ENCODE peak calls at places on chromosomes 3 and 15, in ten cellular contexts. D is ovary, P is epithelial cell of esophagus, Y is AG09309, Z is endothelial cell of umbilical vein, W is cardiac fibroblast, X is fibroblast of pulmonary artery, Q is dorsolateral prefrontal cortex, R is tibial artery, U is OCI-LY7. N is an unnamed sample.

GRCh38 chr15:70269331-70269911 is 171.7 kb upstream of the TLE3 start:
- DNase-seq in D (no peak), P (no peak), Y (no peak), Z (no peak), W (no peak), X (no peak), Q (no peak), R (no peak), U (no peak), N (no peak)

GRCh38 chr3:126180477-126181397 is at the start of gene ALDH1L1:
- DNase-seq in D (peak; percentile 92), P (peak; percentile 66), Y (no peak), Z (no peak), W (peak; percentile 37), X (peak; percentile 77), Q (peak; percentile 75), R (peak; percentile 82), U (no peak), N (no peak)

GRCh38 chr15:95495033-95495541 is 835.4 kb upstream of the NR2F2 start:
- DNase-seq in D (no peak), P (peak; percentile 1), Y (no peak), Z (no peak), W (no peak), X (peak; percentile 13), Q (peak; percentile 12), R (peak; percentile 27), U (no peak), N (no peak)

GRCh38 chr15:70906842-70907241 is 14.2 kb downstream of the LRRC49 start:
- DNase-seq in D (no peak), P (no peak), Y (no peak), Z (no peak), W (peak; percentile 73), X (peak; percentile 58), Q (no peak), R (no peak), U (no peak), N (no peak)

GRCh38 chr3:15450611-15451467 is 23.4 kb downstream of the EAF1 start:
- DNase-seq in D (no peak), P (no peak), Y (no peak), Z (no peak), W (no peak), X (no peak), Q (no peak), R (no peak), U (no peak), N (no peak)

GRCh38 chr15:61639491-61639890 is 410.4 kb upstream of the RORA start:
- DNase-seq in D (no peak), P (peak; percentile 42), Y (no peak), Z (no peak), W (no peak), X (no peak), Q (no peak), R (no peak), U (no peak), N (no peak)

GRCh38 chr3:146969356-146969755 is 364.2 kb upstream of the PLSCR5 start:
- DNase-seq in D (no peak), P (no peak), Y (peak; percentile 42), Z (no peak), W (peak; percentile 49), X (peak; percentile 11), Q (no peak), R (no peak), U (no peak), N (no peak)

GRCh38 chr3:21795152-21795837 is 44.3 kb upstream of the ZNF385D start:
- DNase-seq in D (no peak), P (no peak), Y (no peak), Z (no peak), W (no peak), X (no peak), Q (no peak), R (peak; percentile 30), U (no peak), N (no peak)

GRCh38 chr3:168051579-168052183 is 44.0 kb downstream of the GOLIM4 start:
- DNase-seq in D (no peak), P (peak; percentile 24), Y (peak; percentile 37), Z (no peak), W (peak; percentile 79), X (peak; percentile 74), Q (no peak), R (no peak), U (no peak), N (peak; percentile 21)

GRCh38 chr15:73330206-73331051 is 38.3 kb downstream of the HCN4 start:
- DNase-seq in D (no peak), P (no peak), Y (no peak), Z (no peak), W (no peak), X (no peak), Q (no peak), R (no peak), U (no peak), N (no peak)

GRCh38 chr15:79329186-79329611 is 18.3 kb downstream of the TMED3 start:
- DNase-seq in D (no peak), P (peak; percentile 74), Y (no peak), Z (peak; percentile 84), W (peak; percentile 95), X (peak; percentile 91), Q (no peak), R (no peak), U (no peak), N (no peak)

GRCh38 chr3:149197669-149198068 is 24.0 kb downstream of the CP start:
- DNase-seq in D (no peak), P (no peak), Y (no peak), Z (no peak), W (no peak), X (no peak), Q (no peak), R (no peak), U (no peak), N (no peak)

GRCh38 chr3:134753999-134754742 is 40.9 kb upstream of the EPHB1 start:
- DNase-seq in D (no peak), P (no peak), Y (no peak), Z (no peak), W (peak; percentile 9), X (peak; percentile 2), Q (no peak), R (no peak), U (no peak), N (no peak)
- TF ChIP-seq CTCF in D (no peak), P (no peak), Y (peak; percentile 22), Z (no peak), W (no peak), X (no peak), Q (no peak), R (no peak), U (no peak), N (no peak)

GRCh38 chr3:195122261-195122660 is 148.7 kb downstream of the XXYLT1 start:
- DNase-seq in D (no peak), P (no peak), Y (no peak), Z (no peak), W (no peak), X (no peak), Q (no peak), R (no peak), U (no peak), N (no peak)

GRCh38 chr3:195125646-195126045 is 145.3 kb downstream of the XXYLT1 start:
- DNase-seq in D (no peak), P (no peak), Y (no peak), Z (no peak), W (no peak), X (no peak), Q (no peak), R (no peak), U (no peak), N (no peak)

GRCh38 chr3:195124378-195124985 is 146.5 kb downstream of the XXYLT1 start:
- DNase-seq in D (no peak), P (no peak), Y (no peak), Z (peak; percentile 82), W (no peak), X (no peak), Q (no peak), R (no peak), U (no peak), N (no peak)

GRCh38 chr3:195126073-195126605 is 144.8 kb downstream of the XXYLT1 start:
- DNase-seq in D (no peak), P (no peak), Y (no peak), Z (no peak), W (no peak), X (no peak), Q (no peak), R (no peak), U (no peak), N (no peak)

DNA sequence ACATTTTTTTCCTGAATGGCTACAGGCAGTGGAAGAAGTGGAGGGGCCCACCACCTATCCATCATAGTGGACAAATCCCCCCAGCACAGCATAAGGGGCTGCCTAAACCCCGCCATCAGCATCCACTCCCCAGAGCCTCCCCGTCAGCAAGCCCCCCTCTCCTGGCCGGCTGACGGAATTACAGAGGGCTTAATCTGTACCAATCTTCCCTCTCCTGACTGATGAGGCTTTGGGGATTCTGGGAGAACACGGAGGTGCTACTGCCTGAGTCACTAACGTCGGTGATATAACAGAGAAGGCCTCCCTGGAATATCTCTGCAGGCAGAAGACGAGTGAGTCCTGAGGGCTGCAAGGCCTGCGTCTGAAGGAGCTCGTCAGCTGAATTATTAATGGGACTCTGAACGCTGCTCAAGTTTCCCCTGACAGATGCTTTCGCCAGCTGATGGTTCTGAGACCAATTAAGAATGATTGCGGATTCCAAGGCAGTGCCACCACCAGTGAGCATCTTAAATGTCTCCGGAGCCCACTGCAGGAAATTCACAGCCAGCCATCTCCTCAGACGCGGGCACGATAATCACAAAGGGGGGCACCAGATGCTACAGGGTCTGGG is 147.7 kb downstream of the XXYLT1 start:
- DNase-seq in D (no peak), P (no peak), Y (no peak), Z (no peak), W (no peak), X (no peak), Q (no peak), R (no peak), U (no peak), N (no peak)
- TF ChIP-seq CTCF in D (no peak), P (no peak), Y (no peak), Z (peak; percentile 5), W (peak; percentile 2), X (peak; percentile 23), Q (no peak), R (no peak), U (peak; percentile 45), N (no peak)

DNA sequence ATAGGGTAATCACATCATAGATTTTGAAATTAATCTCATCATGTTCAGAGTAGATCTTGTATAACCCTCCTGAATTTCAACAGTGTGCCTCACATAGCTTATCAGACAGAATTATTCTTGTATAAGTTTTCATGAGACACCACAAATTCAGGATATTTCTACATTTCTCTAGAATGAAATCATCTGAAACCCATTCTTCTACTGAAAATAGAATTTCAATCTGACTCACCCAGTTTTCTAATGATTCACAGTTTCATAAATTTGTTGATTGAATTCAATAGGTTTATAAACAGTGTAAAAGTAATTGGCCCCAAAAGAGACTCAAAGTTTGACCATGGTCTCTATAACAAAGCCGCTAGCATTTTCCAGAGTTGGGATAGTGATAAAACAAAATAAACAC is 1082.6 kb upstream of the EPHA6 start:
- DNase-seq in D (no peak), P (peak; percentile 2), Y (no peak), Z (no peak), W (peak; percentile 47), X (no peak), Q (no peak), R (no peak), U (no peak), N (no peak)
- TF ChIP-seq CTCF in D (no peak), P (no peak), Y (no peak), Z (no peak), W (no peak), X (no peak), Q (no peak), R (no peak), U (no peak), N (no peak)

DNA sequence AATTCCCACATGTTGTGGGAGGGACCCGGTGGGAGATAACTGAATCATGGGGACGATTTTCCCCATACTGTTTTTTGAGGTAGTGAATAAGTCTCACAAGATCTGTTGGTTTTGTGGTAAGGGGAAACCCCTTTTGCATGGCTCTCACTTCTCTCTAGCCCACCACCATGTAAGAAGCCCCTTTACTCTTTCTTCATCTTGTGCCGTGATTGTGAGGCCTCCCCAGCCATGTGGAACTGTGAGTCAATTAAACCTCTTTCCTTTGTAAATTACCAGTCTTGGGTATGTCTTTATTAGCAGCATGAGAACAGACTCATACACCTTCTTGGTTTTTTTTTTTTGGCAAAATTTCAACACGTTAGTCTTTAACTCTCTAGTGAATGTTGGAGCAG is 18.1 kb downstream of the ARL8B start:
- DNase-seq in D (no peak), P (no peak), Y (no peak), Z (no peak), W (no peak), X (no peak), Q (no peak), R (no peak), U (no peak), N (no peak)
- TF ChIP-seq CTCF in D (no peak), P (no peak), Y (no peak), Z (no peak), W (no peak), X (no peak), Q (no peak), R (no peak), U (no peak), N (no peak)

N was measured in GM10248.